ENCODE peak calls at places on chromosomes 2 and 18, in four cellular contexts. One of them, this sample, is unnamed.

GRCh38 chr18:59477849-59478248 is 118.8 kb upstream of the LMAN1 start:
- DNase-seq in A172: no peak
- DNase-seq in AG09319: no peak
- DNase-seq in T-helper 9 cell: no peak
- DNase-seq in this sample: no peak

GRCh38 chr2:140895378-140895777 is 1235.4 kb downstream of the LRP1B start:
- DNase-seq in AG09319: no peak
- DNase-seq in T-helper 9 cell: no peak
- DNase-seq in A172: no peak
- DNase-seq in this sample: no peak

GRCh38 chr2:145687445-145688104 is 1167.7 kb upstream of the ZEB2 start:
- DNase-seq in AG09319: no peak
- DNase-seq in T-helper 9 cell: no peak
- DNase-seq in A172: no peak
- DNase-seq in this sample: no peak

GRCh38 chr18:292271-292670 is 24.4 kb upstream of the THOC1 start:
- DNase-seq in T-helper 9 cell: no peak
- DNase-seq in A172: no peak
- DNase-seq in AG09319: no peak
- DNase-seq in this sample: no peak

GRCh38 chr2:241312082-241312481 is 3.4 kb downstream of the HDLBP start:
- DNase-seq in T-helper 9 cell: no peak
- DNase-seq in AG09319: no peak
- DNase-seq in A172: peak
- DNase-seq in this sample: no peak

GRCh38 chr18:12468458-12468857 is 60.7 kb downstream of the PRELID3A start:
- DNase-seq in T-helper 9 cell: no peak
- DNase-seq in AG09319: no peak
- DNase-seq in A172: no peak
- DNase-seq in this sample: no peak

GRCh38 chr2:27638709-27639108 is 9.9 kb downstream of the GPN1 start:
- DNase-seq in A172: peak
- DNase-seq in T-helper 9 cell: no peak
- DNase-seq in AG09319: no peak
- DNase-seq in this sample: no peak

GRCh38 chr18:34159691-34160185 is 65.0 kb downstream of the NOL4 start:
- DNase-seq in T-helper 9 cell: no peak
- DNase-seq in AG09319: no peak
- DNase-seq in A172: no peak
- DNase-seq in this sample: no peak

GRCh38 chr2:61439241-61440002 is 31.5 kb downstream of the USP34 start:
- DNase-seq in T-helper 9 cell: no peak
- DNase-seq in AG09319: no peak
- DNase-seq in A172: no peak
- DNase-seq in this sample: no peak

GRCh38 chr2:165239230-165239629 is at the start of gene SCN2A:
- DNase-seq in T-helper 9 cell: no peak
- DNase-seq in AG09319: peak
- DNase-seq in A172: peak
- DNase-seq in this sample: no peak

GRCh38 chr18:78986018-78986481 is 6.4 kb downstream of the SALL3 start:
- DNase-seq in AG09319: no peak
- DNase-seq in A172: no peak
- DNase-seq in T-helper 9 cell: no peak
- DNase-seq in this sample: no peak

GRCh38 chr18:28626757-28627156 is 449.8 kb upstream of the CDH2 start:
- DNase-seq in T-helper 9 cell: no peak
- DNase-seq in A172: no peak
- DNase-seq in AG09319: no peak
- DNase-seq in this sample: no peak

GRCh38 chr18:23539911-23540475 is 36.7 kb downstream of the RMC1 start:
- DNase-seq in AG09319: no peak
- DNase-seq in A172: no peak
- DNase-seq in T-helper 9 cell: no peak
- DNase-seq in this sample: no peak

GRCh38 chr2:26521054-26521912 is 43.4 kb upstream of the OTOF start:
- DNase-seq in AG09319: no peak
- DNase-seq in A172: peak
- DNase-seq in T-helper 9 cell: no peak
- DNase-seq in this sample: no peak

GRCh38 chr18:22674300-22674699 is 256.6 kb upstream of the CTAGE1 start:
- DNase-seq in A172: peak
- DNase-seq in T-helper 9 cell: no peak
- DNase-seq in AG09319: peak
- DNase-seq in this sample: no peak

GRCh38 chr2:221943078-221943810 is 355.6 kb downstream of the PAX3 start:
- DNase-seq in A172: peak
- DNase-seq in T-helper 9 cell: no peak
- DNase-seq in AG09319: no peak
- DNase-seq in this sample: no peak

GRCh38 chr2:188897096-188897495 is 77.1 kb upstream of the COL3A1 start:
- DNase-seq in A172: no peak
- DNase-seq in T-helper 9 cell: no peak
- DNase-seq in AG09319: no peak
- DNase-seq in this sample: no peak

GRCh38 chr2:84443477-84443876 is 15.6 kb downstream of the SUCLG1 start:
- DNase-seq in T-helper 9 cell: no peak
- DNase-seq in AG09319: no peak
- DNase-seq in A172: no peak
- DNase-seq in this sample: no peak

GRCh38 chr18:52288403-52289004 is 51.5 kb upstream of the DCC start:
- DNase-seq in T-helper 9 cell: no peak
- DNase-seq in AG09319: no peak
- DNase-seq in A172: peak
- DNase-seq in this sample: no peak

GRCh38 chr2:108958002-108958401 is 31.0 kb downstream of the EDAR start:
- DNase-seq in T-helper 9 cell: no peak
- DNase-seq in AG09319: no peak
- DNase-seq in A172: no peak
- DNase-seq in this sample: no peak

GRCh38 chr18:25168011-25168410 is 184.0 kb downstream of the ZNF521 start:
- DNase-seq in T-helper 9 cell: no peak
- DNase-seq in AG09319: no peak
- DNase-seq in A172: no peak
- DNase-seq in this sample: no peak

GRCh38 chr2:85787282-85787980 is 33.6 kb downstream of the ATOH8 start:
- DNase-seq in AG09319: no peak
- DNase-seq in A172: no peak
- DNase-seq in T-helper 9 cell: no peak
- DNase-seq in this sample: no peak

GRCh38 chr2:17608251-17608650 is 67.8 kb downstream of the VSNL1 start:
- DNase-seq in AG09319: no peak
- DNase-seq in T-helper 9 cell: no peak
- DNase-seq in A172: no peak
- DNase-seq in this sample: no peak

GRCh38 chr18:63963610-63964256 is 6.1 kb upstream of the SERPINB8 start:
- DNase-seq in AG09319: peak
- DNase-seq in A172: peak
- DNase-seq in T-helper 9 cell: no peak
- DNase-seq in this sample: peak

GRCh38 chr18:29172151-29173015 is 995.5 kb upstream of the CDH2 start:
- DNase-seq in A172: no peak
- DNase-seq in T-helper 9 cell: no peak
- DNase-seq in AG09319: no peak
- DNase-seq in this sample: no peak

GRCh38 chr2:238882083-238882755 is 34.3 kb downstream of the TWIST2 start:
- DNase-seq in T-helper 9 cell: no peak
- DNase-seq in AG09319: no peak
- DNase-seq in A172: no peak
- DNase-seq in this sample: no peak

GRCh38 chr2:31947871-31948270 is 62.9 kb downstream of the MEMO1 start:
- DNase-seq in AG09319: no peak
- DNase-seq in A172: no peak
- DNase-seq in T-helper 9 cell: no peak
- DNase-seq in this sample: no peak

GRCh38 chr18:26386002-26386401 is 159.8 kb downstream of the TAF4B start:
- DNase-seq in A172: peak
- DNase-seq in T-helper 9 cell: no peak
- DNase-seq in AG09319: peak
- DNase-seq in this sample: no peak

GRCh38 chr2:199495147-199495546 is 37.4 kb upstream of the SATB2 start:
- DNase-seq in A172: no peak
- DNase-seq in T-helper 9 cell: no peak
- DNase-seq in AG09319: no peak
- DNase-seq in this sample: no peak

GRCh38 chr2:187150667-187151066 is 297.4 kb downstream of the CALCRL start:
- DNase-seq in A172: no peak
- DNase-seq in T-helper 9 cell: no peak
- DNase-seq in AG09319: no peak
- DNase-seq in this sample: no peak